ENCODE peak calls at places on chromosomes 1 and 21, in four cellular contexts. Q, E, R and A are unnamed samples.

GRCh38 chr1:156703741-156704140 is 1.6 kb downstream of the CRABP2 start:
- DNase-seq in Q (no peak), E (no peak), R (no peak), A (no peak)

GRCh38 chr21:42446531-42446930 is 42.8 kb downstream of the UBASH3A start:
- DNase-seq in Q (no peak), E (no peak), R (no peak), A (no peak)

GRCh38 chr1:16349847-16350406 is 2.4 kb downstream of the FBXO42 start:
- DNase-seq in Q (no peak), E (no peak), R (no peak), A (no peak)

GRCh38 chr1:155308493-155309422 is at the start of gene FDPS:
- DNase-seq in Q (peak; percentile 99), E (peak; percentile 91), R (peak; percentile 99), A (peak; percentile 99)

GRCh38 chr1:50417946-50418599 is 5.2 kb downstream of the DMRTA2 start:
- DNase-seq in Q (no peak), E (no peak), R (no peak), A (no peak)

GRCh38 chr1:156625436-156626078 is 6.3 kb downstream of the HAPLN2 start:
- DNase-seq in Q (peak; percentile 58), E (peak; percentile 73), R (no peak), A (no peak)

GRCh38 chr1:160637065-160637464 is 9.8 kb downstream of the SLAMF1 start:
- DNase-seq in Q (no peak), E (no peak), R (no peak), A (no peak)

GRCh38 chr21:46622226-46622625 is 13.2 kb upstream of the PRMT2 start:
- DNase-seq in Q (peak; percentile 84), E (peak; percentile 26), R (no peak), A (no peak)

GRCh38 chr1:73106931-73107330 is 824.6 kb upstream of the NEGR1 start:
- DNase-seq in Q (no peak), E (no peak), R (no peak), A (no peak)

GRCh38 chr1:179598631-179599030 is 7.0 kb downstream of the TDRD5 start:
- DNase-seq in Q (no peak), E (no peak), R (no peak), A (no peak)

GRCh38 chr1:178238722-178239510 is 145.0 kb downstream of the RASAL2 start:
- DNase-seq in Q (no peak), E (no peak), R (no peak), A (peak; percentile 99)

GRCh38 chr1:80054129-80054528 is 1047.6 kb upstream of the ADGRL4 start:
- DNase-seq in Q (no peak), E (no peak), R (peak; percentile 79), A (peak; percentile 31)

GRCh38 chr1:205484985-205485967 is 19.2 kb upstream of the CDK18 start:
- DNase-seq in Q (peak; percentile 73), E (peak; percentile 69), R (peak; percentile 92), A (peak; percentile 46)

GRCh38 chr1:26079960-26080814 is 12.8 kb upstream of the TRIM63 start:
- DNase-seq in Q (no peak), E (no peak), R (no peak), A (no peak)

GRCh38 chr1:101282314-101283087 is 45.7 kb downstream of the S1PR1 start:
- DNase-seq in Q (no peak), E (no peak), R (no peak), A (no peak)

GRCh38 chr1:227174136-227174535 is 144.2 kb downstream of the CDC42BPA start:
- DNase-seq in Q (no peak), E (no peak), R (no peak), A (peak; percentile 75)

GRCh38 chr21:41583274-41583790 is 75.4 kb upstream of the TMPRSS2 start:
- DNase-seq in Q (no peak), E (no peak), R (no peak), A (no peak)

GRCh38 chr1:15933684-15934083 is 42.2 kb downstream of the ZBTB17 start:
- DNase-seq in Q (no peak), E (no peak), R (no peak), A (no peak)

GRCh38 chr1:174789399-174789798 is 210.3 kb upstream of the CACYBP start:
- DNase-seq in Q (no peak), E (no peak), R (no peak), A (peak; percentile 71)

GRCh38 chr1:93588206-93588605 is 93.4 kb downstream of the BCAR3 start:
- DNase-seq in Q (no peak), E (no peak), R (no peak), A (no peak)

GRCh38 chr1:37448691-37449417 is 25.5 kb upstream of the ZC3H12A start:
- DNase-seq in Q (no peak), E (no peak), R (no peak), A (peak; percentile 18)

GRCh38 chr1:60983701-60984065 is 98.7 kb upstream of the NFIA start:
- DNase-seq in Q (no peak), E (no peak), R (no peak), A (no peak)